ENCODE peak calls at places on chromosomes 6 and 20, in nine cellular contexts. S is astrocyte of the spinal cord; Q is uterus; L is HepG2; V is body of pancreas; X is effector memory CD4-positive, alpha-beta T cell; E is HFF-Myc; J is brain microvascular endothelial cell; I is choroid plexus epithelial cell. P is an unnamed sample.

GRCh38 chr20:47917549-47918070 is 132.3 kb upstream of the SULF2 start:
- DNase-seq in S (no peak), L (no peak), J (no peak), E (no peak), V (no peak), X (no peak), Q (no peak), I (no peak), P (no peak)

GRCh38 chr6:93677297-93677965 is 258.1 kb upstream of the EPHA7 start:
- DNase-seq in V (no peak), J (no peak), I (peak; percentile 6), Q (no peak), X (no peak), E (no peak), L (no peak), S (peak; percentile 10), P (peak; percentile 6)

GRCh38 chr6:136640132-136640915 is 90.1 kb upstream of the MAP7 start:
- DNase-seq in S (peak; percentile 34), I (peak; percentile 83), Q (no peak), V (no peak), X (no peak), L (no peak), J (peak; percentile 43), E (no peak), P (peak; percentile 88)

GRCh38 chr6:153442096-153442495 is 311.0 kb upstream of the RGS17 start:
- DNase-seq in J (no peak), X (no peak), I (no peak), L (no peak), Q (no peak), E (no peak), S (no peak), V (no peak), P (no peak)

GRCh38 chr6:16438677-16439615 is 200.6 kb downstream of the GMPR start:
- DNase-seq in V (no peak), I (peak; percentile 43), X (no peak), S (peak; percentile 55), J (peak; percentile 40), E (peak; percentile 31), L (no peak), Q (no peak), P (peak; percentile 73)

GRCh38 chr6:119342430-119342829 is 7.1 kb downstream of the MAN1A1 start:
- DNase-seq in L (no peak), S (no peak), V (no peak), J (no peak), I (no peak), X (no peak), E (no peak), Q (no peak), P (no peak)

GRCh38 chr20:58408603-58409246 is 19.7 kb downstream of the VAPB start:
- DNase-seq in X (no peak), L (peak; percentile 88), E (no peak), V (no peak), I (peak; percentile 38), J (no peak), S (no peak), Q (no peak), P (peak; percentile 49)

GRCh38 chr20:17504898-17505663 is 26.1 kb downstream of the BFSP1 start:
- DNase-seq in Q (peak; percentile 53), S (peak; percentile 65), V (peak; percentile 24), I (peak; percentile 73), X (peak; percentile 19), J (peak; percentile 39), E (no peak), L (peak; percentile 64), P (peak; percentile 62)

GRCh38 chr6:98787961-98788360 is 46.4 kb upstream of the POU3F2 start:
- DNase-seq in E (no peak), V (no peak), J (no peak), X (no peak), S (no peak), L (no peak), Q (no peak), I (no peak), P (no peak)

GRCh38 chr6:89655122-89655521 is 16.6 kb upstream of the LYRM2 start:
- DNase-seq in J (no peak), Q (no peak), I (peak; percentile 47), V (no peak), S (no peak), L (no peak), X (no peak), E (no peak), P (no peak)

GRCh38 chr20:37308098-37309050 is 18.9 kb downstream of the MANBAL start:
- DNase-seq in X (no peak), S (no peak), I (no peak), L (no peak), V (no peak), J (no peak), E (no peak), Q (no peak), P (no peak)

GRCh38 chr6:10412948-10413849 is 1.7 kb downstream of the TFAP2A start:
- DNase-seq in Q (no peak), X (no peak), L (no peak), S (no peak), V (peak; percentile 61), E (no peak), I (no peak), J (no peak), P (no peak)

GRCh38 chr6:3410385-3411360 is 46.2 kb downstream of the SLC22A23 start:
- DNase-seq in Q (no peak), X (peak; percentile 9), E (peak; percentile 14), J (peak; percentile 48), L (peak; percentile 95), I (peak; percentile 79), V (peak; percentile 80), S (peak; percentile 61), P (peak; percentile 67)

GRCh38 chr6:36873612-36874011 is 991 bp downstream of the PPIL1 start:
- DNase-seq in Q (no peak), J (no peak), V (no peak), S (no peak), E (no peak), L (peak; percentile 50), X (no peak), I (peak; percentile 9), P (no peak)
- H3K4me3 ChIP-seq in Q (no peak overlapping the region), J (peak overlapping the region; percentile 96), V (no peak overlapping the region), S (peak overlapping the region; percentile 97), E (peak overlapping the region; percentile 73), L (peak overlapping the region; percentile 79), X (peak overlapping the region; percentile 96), I (peak overlapping the region; percentile 97), P (peak overlapping the region; percentile 93)

GRCh38 chr6:32843321-32843978 is 397 bp downstream of the PSMB8 start:
- DNase-seq in X (no peak), J (no peak), V (no peak), Q (no peak), I (no peak), S (peak; percentile 5), E (no peak), L (no peak), P (peak; percentile 15)

GRCh38 chr6:32844839-32845372 is 1.1 kb upstream of the PSMB8 start:
- DNase-seq in E (no peak), S (no peak), Q (no peak), J (no peak), V (no peak), I (no peak), L (no peak), X (no peak), P (no peak)

GRCh38 chr6:32843979-32844838 is at the start of gene PSMB8:
- DNase-seq in E (peak; percentile 77), Q (peak; percentile 96), X (peak; percentile 96), J (peak; percentile 93), L (peak; percentile 96), I (peak; percentile 95), S (peak; percentile 91), V (peak; percentile 99), P (peak; percentile 94)

GRCh38 chr6:32847004-32847403 is 3.2 kb upstream of the PSMB8 start:
- DNase-seq in Q (no peak), L (no peak), V (no peak), X (no peak), E (no peak), J (no peak), I (no peak), S (no peak), P (no peak)

GRCh38 chr6:32845381-32845884 is 1.6 kb upstream of the PSMB8 start:
- DNase-seq in Q (no peak), S (no peak), V (peak; percentile 27), I (no peak), J (no peak), E (no peak), L (no peak), X (peak; percentile 34), P (no peak)
- H3K4me3 ChIP-seq in Q (no peak overlapping the region), S (no peak overlapping the region), V (no peak overlapping the region), I (no peak overlapping the region), J (no peak overlapping the region), E (no peak overlapping the region), L (no peak overlapping the region), X (peak overlapping the region; percentile 89), P (no peak overlapping the region)

DNA sequence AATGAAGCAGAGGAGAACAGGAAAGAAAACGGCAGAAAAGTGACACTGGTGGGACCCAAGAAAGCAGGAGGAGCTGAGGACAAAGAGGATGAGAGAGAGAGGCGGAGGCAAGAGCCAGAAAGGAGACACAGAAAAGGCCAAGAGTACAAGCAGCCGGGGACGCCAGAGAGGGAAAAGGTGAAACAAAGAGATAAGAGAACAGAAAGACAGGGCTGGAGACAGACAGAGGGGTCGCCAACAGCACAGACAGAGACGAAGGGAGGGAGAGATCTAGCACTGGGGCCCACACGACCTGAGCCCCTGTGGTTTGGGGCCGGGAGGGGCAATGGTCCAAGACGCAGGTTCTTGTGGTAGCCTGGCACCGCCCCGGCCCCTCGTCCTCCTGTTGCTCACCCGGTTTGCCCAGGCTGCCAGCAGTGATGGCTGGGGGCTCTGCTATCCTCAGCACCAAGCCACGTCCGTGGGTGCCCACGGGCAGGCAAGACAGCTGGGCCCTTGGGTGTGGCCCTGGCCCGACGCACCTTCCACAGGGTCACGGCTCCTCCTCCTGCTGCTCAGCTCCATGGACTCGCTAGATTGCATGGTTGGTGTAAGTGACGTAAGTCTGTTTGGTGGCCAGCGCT is 123.5 kb downstream of the GRM4 start:
- DNase-seq in X (no peak), Q (no peak), I (no peak), V (no peak), L (no peak), E (no peak), S (no peak), J (no peak), P (no peak)
- H3K4me3 ChIP-seq in X (no peak overlapping the region), Q (no peak overlapping the region), I (no peak overlapping the region), V (no peak overlapping the region), L (no peak overlapping the region), E (no peak overlapping the region), S (no peak overlapping the region), J (no peak overlapping the region), P (no peak overlapping the region)

GRCh38 chr20:19889011-19889953 is 127.9 kb upstream of the NAA20 start:
- DNase-seq in X (no peak), E (peak; percentile 42), V (peak; percentile 21), Q (peak; percentile 37), I (peak; percentile 93), L (no peak), S (peak; percentile 89), J (peak; percentile 63), P (peak; percentile 87)
- H3K4me3 ChIP-seq in X (no peak overlapping the region), E (peak overlapping the region; percentile 32), V (no peak overlapping the region), Q (peak overlapping the region; percentile 16), I (peak overlapping the region; percentile 48), L (no peak overlapping the region), S (peak overlapping the region; percentile 30), J (peak overlapping the region; percentile 39), P (peak overlapping the region; percentile 56)

GRCh38 chr20:39044501-39044900 is 82.4 kb downstream of the DHX35 start:
- DNase-seq in S (no peak), L (no peak), Q (no peak), V (no peak), X (no peak), I (no peak), E (no peak), J (no peak), P (no peak)
- H3K4me3 ChIP-seq in S (no peak overlapping the region), L (no peak overlapping the region), Q (no peak overlapping the region), V (no peak overlapping the region), X (no peak overlapping the region), I (no peak overlapping the region), E (no peak overlapping the region), J (no peak overlapping the region), P (no peak overlapping the region)

GRCh38 chr20:3751664-3752385 is 15.7 kb downstream of the ADISSP start:
- DNase-seq in J (no peak), Q (no peak), V (peak; percentile 65), L (no peak), X (peak; percentile 31), I (no peak), E (no peak), S (no peak), P (peak; percentile 31)
- H3K4me3 ChIP-seq in J (peak overlapping the region; percentile 36), Q (no peak overlapping the region), V (no peak overlapping the region), L (no peak overlapping the region), X (peak overlapping the region; percentile 35), I (no peak overlapping the region), E (no peak overlapping the region), S (no peak overlapping the region), P (peak overlapping the region; percentile 17)